ENCODE peak calls at places on chromosomes 11 and 22, in ten cellular contexts. X, B, G, S, I, K, N, Y, V and C are unnamed samples.

GRCh38 chr22:33850724-33851123 is 69.6 kb downstream of the LARGE1 start:
- DNase-seq in B (no peak), Y (peak; percentile 85), N (no peak), K (no peak), V (no peak), G (no peak), X (no peak), I (no peak), S (no peak), C (no peak)

GRCh38 chr11:12284321-12285050 is 92.9 kb upstream of the PARVA start:
- DNase-seq in N (peak; percentile 78), B (peak; percentile 28), X (no peak), Y (no peak), I (no peak), V (no peak), G (no peak), S (peak; percentile 82), K (no peak), C (peak; percentile 17)

GRCh38 chr22:21449531-21450319 is 17.5 kb upstream of the TMEM191C start:
- DNase-seq in V (no peak), I (no peak), X (no peak), Y (no peak), N (no peak), B (no peak), K (no peak), S (no peak), G (no peak), C (no peak)

GRCh38 chr22:23688571-23688970 is 2.2 kb upstream of the RGL4 start:
- DNase-seq in I (no peak), K (no peak), B (no peak), S (no peak), X (no peak), V (no peak), G (no peak), N (no peak), Y (no peak), C (no peak)

GRCh38 chr11:118147502-118147901 is 5.1 kb downstream of the SCN4B start:
- DNase-seq in V (no peak), S (no peak), Y (no peak), G (no peak), X (no peak), B (no peak), K (no peak), N (no peak), I (no peak), C (no peak)

GRCh38 chr22:31723699-31724098 is 26.2 kb downstream of the PRR14L start:
- DNase-seq in X (no peak), Y (no peak), V (no peak), K (no peak), S (no peak), G (no peak), B (no peak), N (no peak), I (no peak), C (no peak)

GRCh38 chr11:6333112-6333511 is 12.8 kb upstream of the CAVIN3 start:
- DNase-seq in X (no peak), B (no peak), S (no peak), V (no peak), I (no peak), G (no peak), N (no peak), K (no peak), Y (no peak), C (no peak)

GRCh38 chr11:7595016-7595869 is 78.1 kb downstream of the CYB5R2 start:
- DNase-seq in K (no peak), I (no peak), S (peak; percentile 68), G (no peak), Y (no peak), V (no peak), B (no peak), X (no peak), N (no peak), C (no peak)

GRCh38 chr11:77345621-77346020 is 44.1 kb upstream of the GDPD4 start:
- DNase-seq in V (no peak), N (peak; percentile 75), X (no peak), I (no peak), G (peak; percentile 63), S (peak; percentile 60), B (no peak), K (no peak), Y (no peak), C (no peak)

GRCh38 chr11:24637520-24637919 is 140.7 kb downstream of the LUZP2 start:
- DNase-seq in S (no peak), K (no peak), G (no peak), X (no peak), Y (no peak), B (no peak), N (no peak), V (no peak), I (peak; percentile 44), C (no peak)